ENCODE peak calls at places on chromosomes 7 and 10, in nine cellular contexts. One of them, this sample, is unnamed.

GRCh38 chr10:106635947-106636346 is 528.6 kb downstream of the SORCS1 start:
- DNase-seq in CD4-positive, CD25-positive, alpha-beta regulatory T cell: no peak
- DNase-seq in heart right ventricle: no peak
- DNase-seq in tibial artery: no peak
- DNase-seq in BE2C: no peak
- DNase-seq in GM23338: no peak
- DNase-seq in spleen: no peak
- DNase-seq in osteoblast: no peak
- DNase-seq in SJSA1: no peak
- DNase-seq in this sample: no peak

GRCh38 chr7:7228967-7229366 is 46.6 kb downstream of the C1GALT1 start:
- DNase-seq in CD4-positive, CD25-positive, alpha-beta regulatory T cell: no peak
- DNase-seq in heart right ventricle: no peak
- DNase-seq in tibial artery: no peak
- DNase-seq in BE2C: no peak
- DNase-seq in GM23338: no peak
- DNase-seq in spleen: no peak
- DNase-seq in osteoblast: no peak
- DNase-seq in SJSA1: no peak
- DNase-seq in this sample: no peak

GRCh38 chr7:106278695-106279094 is 6.1 kb downstream of the NAMPT start:
- DNase-seq in CD4-positive, CD25-positive, alpha-beta regulatory T cell: no peak
- DNase-seq in heart right ventricle: no peak
- DNase-seq in tibial artery: no peak
- DNase-seq in BE2C: no peak
- DNase-seq in GM23338: no peak
- DNase-seq in spleen: no peak
- DNase-seq in osteoblast: no peak
- DNase-seq in SJSA1: no peak
- DNase-seq in this sample: no peak

GRCh38 chr10:124917939-124918830 is 23.7 kb upstream of the ZRANB1 start:
- DNase-seq in CD4-positive, CD25-positive, alpha-beta regulatory T cell: no peak
- DNase-seq in heart right ventricle: no peak
- DNase-seq in tibial artery: no peak
- DNase-seq in BE2C: no peak
- DNase-seq in GM23338: no peak
- DNase-seq in spleen: no peak
- DNase-seq in osteoblast: peak; percentile 90
- DNase-seq in SJSA1: peak; percentile 17
- DNase-seq in this sample: no peak

GRCh38 chr7:133015879-133016278 is 66.0 kb downstream of the CHCHD3 start:
- DNase-seq in CD4-positive, CD25-positive, alpha-beta regulatory T cell: no peak
- DNase-seq in heart right ventricle: no peak
- DNase-seq in tibial artery: no peak
- DNase-seq in BE2C: no peak
- DNase-seq in GM23338: no peak
- DNase-seq in spleen: no peak
- DNase-seq in osteoblast: no peak
- DNase-seq in SJSA1: no peak
- DNase-seq in this sample: no peak

GRCh38 chr10:26479766-26480492 is 41.8 kb downstream of the APBB1IP start:
- DNase-seq in CD4-positive, CD25-positive, alpha-beta regulatory T cell: no peak
- DNase-seq in heart right ventricle: no peak
- DNase-seq in tibial artery: no peak
- DNase-seq in BE2C: no peak
- DNase-seq in GM23338: no peak
- DNase-seq in spleen: peak; percentile 81
- DNase-seq in osteoblast: no peak
- DNase-seq in SJSA1: no peak
- DNase-seq in this sample: no peak

GRCh38 chr10:71296086-71296485 is 23.0 kb upstream of the SLC29A3 start:
- DNase-seq in CD4-positive, CD25-positive, alpha-beta regulatory T cell: no peak
- DNase-seq in heart right ventricle: no peak
- DNase-seq in tibial artery: no peak
- DNase-seq in BE2C: no peak
- DNase-seq in GM23338: no peak
- DNase-seq in spleen: no peak
- DNase-seq in osteoblast: no peak
- DNase-seq in SJSA1: no peak
- DNase-seq in this sample: no peak

GRCh38 chr7:71313562-71313961 is 181.6 kb downstream of the GALNT17 start:
- DNase-seq in CD4-positive, CD25-positive, alpha-beta regulatory T cell: no peak
- DNase-seq in heart right ventricle: no peak
- DNase-seq in tibial artery: no peak
- DNase-seq in BE2C: no peak
- DNase-seq in GM23338: peak; percentile 59
- DNase-seq in spleen: no peak
- DNase-seq in osteoblast: no peak
- DNase-seq in SJSA1: no peak
- DNase-seq in this sample: peak; percentile 26

GRCh38 chr7:117077658-117078057 is 124.4 kb downstream of the ST7 start:
- DNase-seq in CD4-positive, CD25-positive, alpha-beta regulatory T cell: no peak
- DNase-seq in heart right ventricle: no peak
- DNase-seq in tibial artery: no peak
- DNase-seq in BE2C: no peak
- DNase-seq in GM23338: no peak
- DNase-seq in spleen: no peak
- DNase-seq in osteoblast: no peak
- DNase-seq in SJSA1: no peak
- DNase-seq in this sample: no peak

GRCh38 chr7:99739699-99740572 is 4.9 kb upstream of the CYP3A7 start:
- DNase-seq in CD4-positive, CD25-positive, alpha-beta regulatory T cell: no peak
- DNase-seq in heart right ventricle: no peak
- DNase-seq in tibial artery: no peak
- DNase-seq in BE2C: no peak
- DNase-seq in GM23338: no peak
- DNase-seq in spleen: no peak
- DNase-seq in osteoblast: peak; percentile 37
- DNase-seq in SJSA1: no peak
- DNase-seq in this sample: no peak

GRCh38 chr10:44682516-44682915 is 228.6 kb upstream of the TMEM72 start:
- DNase-seq in CD4-positive, CD25-positive, alpha-beta regulatory T cell: no peak
- DNase-seq in heart right ventricle: no peak
- DNase-seq in tibial artery: no peak
- DNase-seq in BE2C: no peak
- DNase-seq in GM23338: peak; percentile 3
- DNase-seq in spleen: no peak
- DNase-seq in osteoblast: no peak
- DNase-seq in SJSA1: no peak
- DNase-seq in this sample: no peak

GRCh38 chr7:78198756-78199155 is 400.2 kb downstream of the PHTF2 start:
- DNase-seq in CD4-positive, CD25-positive, alpha-beta regulatory T cell: no peak
- DNase-seq in heart right ventricle: no peak
- DNase-seq in tibial artery: no peak
- DNase-seq in BE2C: no peak
- DNase-seq in GM23338: no peak
- DNase-seq in spleen: no peak
- DNase-seq in osteoblast: peak; percentile 59
- DNase-seq in SJSA1: no peak
- DNase-seq in this sample: no peak

GRCh38 chr10:117221156-117221711 is 19.7 kb upstream of the SLC18A2 start:
- DNase-seq in CD4-positive, CD25-positive, alpha-beta regulatory T cell: no peak
- DNase-seq in heart right ventricle: no peak
- DNase-seq in tibial artery: no peak
- DNase-seq in BE2C: peak; percentile 91
- DNase-seq in GM23338: peak; percentile 79
- DNase-seq in spleen: no peak
- DNase-seq in osteoblast: no peak
- DNase-seq in SJSA1: peak; percentile 22
- DNase-seq in this sample: peak; percentile 75

GRCh38 chr10:69375307-69376151 is 41.2 kb downstream of the TACR2 start:
- DNase-seq in CD4-positive, CD25-positive, alpha-beta regulatory T cell: no peak
- DNase-seq in heart right ventricle: peak; percentile 51
- DNase-seq in tibial artery: no peak
- DNase-seq in BE2C: no peak
- DNase-seq in GM23338: peak; percentile 86
- DNase-seq in spleen: no peak
- DNase-seq in osteoblast: no peak
- DNase-seq in SJSA1: peak; percentile 46
- DNase-seq in this sample: peak; percentile 98

GRCh38 chr10:72952189-72952900 is 2.3 kb downstream of the PLA2G12B start:
- DNase-seq in CD4-positive, CD25-positive, alpha-beta regulatory T cell: no peak
- DNase-seq in heart right ventricle: no peak
- DNase-seq in tibial artery: no peak
- DNase-seq in BE2C: no peak
- DNase-seq in GM23338: peak; percentile 60
- DNase-seq in spleen: no peak
- DNase-seq in osteoblast: no peak
- DNase-seq in SJSA1: no peak
- DNase-seq in this sample: no peak

GRCh38 chr10:8874972-8875371 is 820.5 kb downstream of the GATA3 start:
- DNase-seq in CD4-positive, CD25-positive, alpha-beta regulatory T cell: no peak
- DNase-seq in heart right ventricle: no peak
- DNase-seq in tibial artery: no peak
- DNase-seq in BE2C: no peak
- DNase-seq in GM23338: no peak
- DNase-seq in spleen: no peak
- DNase-seq in osteoblast: no peak
- DNase-seq in SJSA1: no peak
- DNase-seq in this sample: no peak

GRCh38 chr10:88833722-88834121 is 17.9 kb downstream of the ANKRD22 start:
- DNase-seq in CD4-positive, CD25-positive, alpha-beta regulatory T cell: no peak
- DNase-seq in heart right ventricle: no peak
- DNase-seq in tibial artery: no peak
- DNase-seq in BE2C: no peak
- DNase-seq in GM23338: no peak
- DNase-seq in spleen: no peak
- DNase-seq in osteoblast: no peak
- DNase-seq in SJSA1: no peak
- DNase-seq in this sample: no peak

GRCh38 chr7:93055543-93056107 is 62.2 kb downstream of the SAMD9 start:
- DNase-seq in CD4-positive, CD25-positive, alpha-beta regulatory T cell: no peak
- DNase-seq in heart right ventricle: no peak
- DNase-seq in tibial artery: no peak
- DNase-seq in BE2C: no peak
- DNase-seq in GM23338: peak; percentile 66
- DNase-seq in spleen: no peak
- DNase-seq in osteoblast: peak; percentile 66
- DNase-seq in SJSA1: peak; percentile 40
- DNase-seq in this sample: peak; percentile 59

GRCh38 chr7:70006411-70006920 is 408.2 kb downstream of the AUTS2 start:
- DNase-seq in CD4-positive, CD25-positive, alpha-beta regulatory T cell: no peak
- DNase-seq in heart right ventricle: no peak
- DNase-seq in tibial artery: no peak
- DNase-seq in BE2C: no peak
- DNase-seq in GM23338: no peak
- DNase-seq in spleen: no peak
- DNase-seq in osteoblast: no peak
- DNase-seq in SJSA1: no peak
- DNase-seq in this sample: no peak

GRCh38 chr10:75432176-75432575 is 752 bp downstream of the LRMDA start:
- DNase-seq in CD4-positive, CD25-positive, alpha-beta regulatory T cell: no peak
- DNase-seq in heart right ventricle: no peak
- DNase-seq in tibial artery: no peak
- DNase-seq in BE2C: peak; percentile 8
- DNase-seq in GM23338: no peak
- DNase-seq in spleen: no peak
- DNase-seq in osteoblast: no peak
- DNase-seq in SJSA1: no peak
- DNase-seq in this sample: no peak
- H3K27me3 ChIP-seq in CD4-positive, CD25-positive, alpha-beta regulatory T cell: peaks cover 15% of the 10 kb centered on the region
- H3K27me3 ChIP-seq in heart right ventricle: no peaks in the 10 kb centered on the region
- H3K27me3 ChIP-seq in tibial artery: no peaks in the 10 kb centered on the region
- H3K27me3 ChIP-seq in BE2C: no peaks in the 10 kb centered on the region
- H3K27me3 ChIP-seq in GM23338: peaks cover 100% of the 10 kb centered on the region
- H3K27me3 ChIP-seq in spleen: no peaks in the 10 kb centered on the region
- H3K27me3 ChIP-seq in osteoblast: no peaks in the 10 kb centered on the region
- H3K27me3 ChIP-seq in SJSA1: peaks cover 21% of the 10 kb centered on the region
- H3K27me3 ChIP-seq in this sample: peaks cover 94% of the 10 kb centered on the region

GRCh38 chr10:104326991-104327610 is 11.2 kb downstream of the ITPRIP start:
- DNase-seq in CD4-positive, CD25-positive, alpha-beta regulatory T cell: no peak
- DNase-seq in heart right ventricle: no peak
- DNase-seq in tibial artery: no peak
- DNase-seq in BE2C: no peak
- DNase-seq in GM23338: no peak
- DNase-seq in spleen: peak; percentile 71
- DNase-seq in osteoblast: no peak
- DNase-seq in SJSA1: no peak
- DNase-seq in this sample: peak; percentile 21

GRCh38 chr10:104327745-104328635 is 10.3 kb downstream of the ITPRIP start:
- DNase-seq in CD4-positive, CD25-positive, alpha-beta regulatory T cell: no peak
- DNase-seq in heart right ventricle: peak; percentile 54
- DNase-seq in tibial artery: no peak
- DNase-seq in BE2C: no peak
- DNase-seq in GM23338: peak; percentile 44
- DNase-seq in spleen: peak; percentile 79
- DNase-seq in osteoblast: peak; percentile 96
- DNase-seq in SJSA1: peak; percentile 85
- DNase-seq in this sample: peak; percentile 75

GRCh38 chr10:104329754-104330153 is 8.5 kb downstream of the ITPRIP start:
- DNase-seq in CD4-positive, CD25-positive, alpha-beta regulatory T cell: no peak
- DNase-seq in heart right ventricle: no peak
- DNase-seq in tibial artery: no peak
- DNase-seq in BE2C: no peak
- DNase-seq in GM23338: no peak
- DNase-seq in spleen: peak; percentile 19
- DNase-seq in osteoblast: peak; percentile 93
- DNase-seq in SJSA1: peak; percentile 65
- DNase-seq in this sample: no peak

GRCh38 chr10:104328916-104329710 is 9.2 kb downstream of the ITPRIP start:
- DNase-seq in CD4-positive, CD25-positive, alpha-beta regulatory T cell: peak; percentile 66
- DNase-seq in heart right ventricle: peak; percentile 77
- DNase-seq in tibial artery: peak; percentile 85
- DNase-seq in BE2C: no peak
- DNase-seq in GM23338: peak; percentile 58
- DNase-seq in spleen: peak; percentile 92
- DNase-seq in osteoblast: peak; percentile 94
- DNase-seq in SJSA1: peak; percentile 90
- DNase-seq in this sample: peak; percentile 61

GRCh38 chr10:104328636-104328915 is 9.7 kb downstream of the ITPRIP start:
- DNase-seq in CD4-positive, CD25-positive, alpha-beta regulatory T cell: no peak
- DNase-seq in heart right ventricle: no peak
- DNase-seq in tibial artery: no peak
- DNase-seq in BE2C: no peak
- DNase-seq in GM23338: no peak
- DNase-seq in spleen: no peak
- DNase-seq in osteoblast: no peak
- DNase-seq in SJSA1: no peak
- DNase-seq in this sample: no peak
- H3K4me3 ChIP-seq in CD4-positive, CD25-positive, alpha-beta regulatory T cell: peak overlapping the region; percentile 77
- H3K4me3 ChIP-seq in heart right ventricle: peak overlapping the region; percentile 31
- H3K4me3 ChIP-seq in tibial artery: peak overlapping the region; percentile 18
- H3K4me3 ChIP-seq in BE2C: no peak overlapping the region
- H3K4me3 ChIP-seq in GM23338: peak overlapping the region; percentile 33
- H3K4me3 ChIP-seq in spleen: peak overlapping the region; percentile 17
- H3K4me3 ChIP-seq in osteoblast: peak overlapping the region; percentile 59
- H3K4me3 ChIP-seq in SJSA1: no peak overlapping the region
- H3K4me3 ChIP-seq in this sample: no peak overlapping the region

GRCh38 chr7:74722045-74722603 is 51.7 kb upstream of the NCF1 start:
- DNase-seq in CD4-positive, CD25-positive, alpha-beta regulatory T cell: no peak
- DNase-seq in heart right ventricle: no peak
- DNase-seq in tibial artery: no peak
- DNase-seq in BE2C: no peak
- DNase-seq in GM23338: no peak
- DNase-seq in spleen: no peak
- DNase-seq in osteoblast: no peak
- DNase-seq in SJSA1: no peak
- DNase-seq in this sample: no peak
- H3K36me3 ChIP-seq in CD4-positive, CD25-positive, alpha-beta regulatory T cell: peaks cover 37% of the 10 kb centered on the region
- H3K36me3 ChIP-seq in heart right ventricle: no peaks in the 10 kb centered on the region
- H3K36me3 ChIP-seq in tibial artery: peaks cover 28% of the 10 kb centered on the region
- H3K36me3 ChIP-seq in BE2C: peaks cover 62% of the 10 kb centered on the region
- H3K36me3 ChIP-seq in GM23338: peaks cover 23% of the 10 kb centered on the region
- H3K36me3 ChIP-seq in spleen: peaks cover 33% of the 10 kb centered on the region
- H3K36me3 ChIP-seq in osteoblast: peaks cover 59% of the 10 kb centered on the region
- H3K36me3 ChIP-seq in SJSA1: peaks cover 55% of the 10 kb centered on the region
- H3K36me3 ChIP-seq in this sample: peaks cover 6% of the 10 kb centered on the region

GRCh38 chr7:155363852-155364600 is 66.3 kb downstream of the INSIG1 start:
- DNase-seq in CD4-positive, CD25-positive, alpha-beta regulatory T cell: no peak
- DNase-seq in heart right ventricle: no peak
- DNase-seq in tibial artery: no peak
- DNase-seq in BE2C: peak; percentile 7
- DNase-seq in GM23338: no peak
- DNase-seq in spleen: peak; percentile 46
- DNase-seq in osteoblast: no peak
- DNase-seq in SJSA1: no peak
- DNase-seq in this sample: no peak
- H3K27me3 ChIP-seq in CD4-positive, CD25-positive, alpha-beta regulatory T cell: no peaks in the 10 kb centered on the region
- H3K27me3 ChIP-seq in heart right ventricle: peaks cover 72% of the 10 kb centered on the region
- H3K27me3 ChIP-seq in tibial artery: no peaks in the 10 kb centered on the region
- H3K27me3 ChIP-seq in BE2C: peaks cover under 1% of the 10 kb centered on the region
- H3K27me3 ChIP-seq in GM23338: peaks cover 11% of the 10 kb centered on the region
- H3K27me3 ChIP-seq in spleen: no peaks in the 10 kb centered on the region
- H3K27me3 ChIP-seq in osteoblast: peaks cover 41% of the 10 kb centered on the region
- H3K27me3 ChIP-seq in SJSA1: peaks cover 54% of the 10 kb centered on the region
- H3K27me3 ChIP-seq in this sample: peaks cover 6% of the 10 kb centered on the region

This sample was measured in H7.